ENCODE peak calls at places on chromosomes 2 and 18, in seven cellular contexts. P is HCT116, I is K562, M is mammary epithelial cell, U is trophoblast cell, S is GM23248, G is astrocyte. T is an unnamed sample.

GRCh38 chr2:105933906-105934305 is 189.2 kb downstream of the NCK2 start:
- DNase-seq in S (no peak), I (peak), G (no peak), M (no peak), P (no peak), U (no peak), T (no peak)

GRCh38 chr2:158580760-158581159 is 124.0 kb downstream of the PKP4 start:
- DNase-seq in G (no peak), U (no peak), S (no peak), M (peak), P (no peak), I (no peak), T (no peak)

GRCh38 chr2:127592761-127593227 is 53.2 kb upstream of the GPR17 start:
- DNase-seq in I (no peak), S (no peak), M (no peak), U (no peak), G (no peak), P (no peak), T (no peak)

GRCh38 chr2:18219676-18220075 is 340.8 kb downstream of the RDH14 start:
- DNase-seq in S (peak), M (no peak), P (no peak), G (no peak), I (no peak), U (no peak), T (no peak)

GRCh38 chr2:110853516-110853915 is 121.1 kb downstream of the ACOXL start:
- DNase-seq in I (peak), U (peak), M (no peak), P (peak), S (peak), G (no peak), T (peak)

GRCh38 chr18:33844232-33844631 is 266.2 kb downstream of the ASXL3 start:
- DNase-seq in I (no peak), P (no peak), G (no peak), M (no peak), U (no peak), S (no peak), T (no peak)

GRCh38 chr18:25335062-25335461 is 16.9 kb downstream of the ZNF521 start:
- DNase-seq in M (no peak), S (no peak), U (no peak), P (no peak), I (no peak), G (no peak), T (no peak)

GRCh38 chr18:65659312-65659711 is 91.5 kb upstream of the CDH7 start:
- DNase-seq in U (no peak), P (no peak), S (no peak), G (no peak), I (no peak), M (no peak), T (no peak)

GRCh38 chr2:180943275-180943674 is 37.1 kb upstream of the UBE2E3 start:
- DNase-seq in S (no peak), I (no peak), U (peak), G (no peak), M (no peak), P (no peak), T (no peak)

GRCh38 chr2:231034291-231034882 is 2.9 kb upstream of the C2orf72 start:
- DNase-seq in M (no peak), S (no peak), G (no peak), I (no peak), P (no peak), U (no peak), T (no peak)

GRCh38 chr2:174729797-174730529 is 34.3 kb downstream of the CHRNA1 start:
- DNase-seq in I (no peak), S (peak), M (no peak), U (peak), G (no peak), P (no peak), T (no peak)

GRCh38 chr2:30421551-30422436 is 25.3 kb upstream of the LCLAT1 start:
- DNase-seq in S (peak), P (no peak), G (peak), M (peak), I (no peak), U (no peak), T (peak)

GRCh38 chr18:28075501-28075900 is 101.4 kb downstream of the CDH2 start:
- DNase-seq in U (peak), P (no peak), S (peak), M (no peak), I (no peak), G (no peak), T (peak)

GRCh38 chr18:64720781-64721464 is 572.0 kb upstream of the LINC00305 start:
- DNase-seq in P (no peak), U (no peak), G (no peak), S (no peak), M (no peak), I (no peak), T (no peak)

GRCh38 chr18:73408434-73408833 is 540.6 kb upstream of the NETO1 start:
- DNase-seq in S (no peak), G (peak), U (no peak), M (no peak), P (no peak), I (no peak), T (no peak)

GRCh38 chr2:37632310-37632709 is 39.1 kb downstream of the CDC42EP3 start:
- DNase-seq in P (no peak), G (no peak), U (no peak), M (no peak), S (peak), I (no peak), T (no peak)

GRCh38 chr18:8301427-8302172 is 307.6 kb upstream of the RAB12 start:
- DNase-seq in G (peak), P (no peak), U (no peak), S (no peak), M (no peak), I (no peak), T (peak)

GRCh38 chr2:240922982-240923537 is 16.9 kb downstream of the CROCC2 start:
- DNase-seq in G (no peak), P (no peak), M (no peak), U (no peak), I (no peak), S (no peak), T (peak)

GRCh38 chr2:204453730-204454167 is 91.5 kb upstream of the PARD3B start:
- DNase-seq in U (no peak), P (no peak), I (no peak), S (peak), G (no peak), M (no peak), T (peak)

GRCh38 chr2:235661538-235661937 is 167.7 kb downstream of the AGAP1 start:
- DNase-seq in P (no peak), I (no peak), G (no peak), S (no peak), U (no peak), M (no peak), T (no peak)

GRCh38 chr2:182666674-182667320 is 49.3 kb upstream of the DNAJC10 start:
- DNase-seq in M (peak), S (peak), G (peak), U (no peak), P (peak), I (peak), T (peak)

GRCh38 chr18:50590625-50591024 is 30.7 kb downstream of the MAPK4 start:
- DNase-seq in P (no peak), I (no peak), G (no peak), M (no peak), U (no peak), S (no peak), T (no peak)

GRCh38 chr2:9753276-9753600 is 90.0 kb upstream of the TAF1B start:
- DNase-seq in I (peak), U (peak), S (peak), P (peak), G (peak), M (peak), T (peak)

GRCh38 chr2:27494944-27495554 is at the start of gene FNDC4:
- DNase-seq in S (peak), I (peak), U (peak), P (no peak), M (no peak), G (no peak), T (no peak)

GRCh38 chr18:8844721-8845148 is 139.4 kb downstream of the MTCL1 start:
- DNase-seq in P (no peak), M (peak), I (no peak), G (peak), S (no peak), U (peak), T (peak)

GRCh38 chr18:11065061-11065460 is 84.3 kb downstream of the PIEZO2 start:
- DNase-seq in S (no peak), P (no peak), U (no peak), I (no peak), G (no peak), M (no peak), T (no peak)

GRCh38 chr2:112627060-112628040 is 18.4 kb upstream of the SLC20A1 start:
- DNase-seq in G (peak), I (no peak), S (peak), P (no peak), M (peak), U (peak), T (peak)

GRCh38 chr18:69838620-69839411 is 108.9 kb downstream of the CD226 start:
- DNase-seq in I (peak), M (peak), U (no peak), P (peak), G (no peak), S (no peak), T (no peak)

GRCh38 chr2:119463990-119464389 is 32.3 kb downstream of the TMEM37 start:
- DNase-seq in P (no peak), I (no peak), G (no peak), S (no peak), M (no peak), U (no peak), T (no peak)

GRCh38 chr2:82139979-82140611 is 1835.5 kb upstream of the LRRTM1 start:
- DNase-seq in S (no peak), I (no peak), M (peak), G (no peak), P (no peak), U (no peak), T (no peak)

GRCh38 chr18:63266888-63267790 is 52.4 kb downstream of the BCL2 start:
- DNase-seq in I (no peak), U (no peak), P (no peak), S (no peak), M (no peak), G (no peak), T (no peak)

GRCh38 chr2:222707689-222708273 is 36.3 kb downstream of the MOGAT1 start:
- DNase-seq in G (peak), U (peak), P (no peak), M (peak), S (peak), I (no peak), T (peak)

GRCh38 chr2:12721571-12722444 is 5.1 kb downstream of the TRIB2 start:
- DNase-seq in P (no peak), G (peak), S (no peak), M (peak), I (no peak), U (no peak), T (no peak)

GRCh38 chr2:239118675-239119211 is 270.9 kb downstream of the TWIST2 start:
- DNase-seq in U (no peak), P (no peak), S (no peak), I (no peak), G (no peak), M (no peak), T (no peak)

GRCh38 chr2:189285962-189286648 is 106.5 kb upstream of the COL5A2 start:
- DNase-seq in U (peak), I (no peak), S (peak), M (peak), G (peak), P (no peak), T (peak)

GRCh38 chr2:39380525-39381150 is 56.4 kb downstream of the MAP4K3 start:
- DNase-seq in G (peak), I (no peak), M (no peak), S (peak), P (no peak), U (no peak), T (peak)

GRCh38 chr18:11096839-11097750 is 52.3 kb downstream of the PIEZO2 start:
- DNase-seq in M (no peak), P (no peak), I (no peak), G (no peak), U (no peak), S (peak), T (no peak)

GRCh38 chr2:241219856-241220356 is 31.4 kb downstream of the ANO7 start:
- DNase-seq in U (no peak), I (no peak), P (no peak), S (peak), G (no peak), M (no peak), T (no peak)

GRCh38 chr18:20971886-20972267 is 139.7 kb downstream of the ROCK1 start:
- DNase-seq in P (peak), G (no peak), M (peak), U (no peak), I (peak), S (peak), T (peak)

DNA sequence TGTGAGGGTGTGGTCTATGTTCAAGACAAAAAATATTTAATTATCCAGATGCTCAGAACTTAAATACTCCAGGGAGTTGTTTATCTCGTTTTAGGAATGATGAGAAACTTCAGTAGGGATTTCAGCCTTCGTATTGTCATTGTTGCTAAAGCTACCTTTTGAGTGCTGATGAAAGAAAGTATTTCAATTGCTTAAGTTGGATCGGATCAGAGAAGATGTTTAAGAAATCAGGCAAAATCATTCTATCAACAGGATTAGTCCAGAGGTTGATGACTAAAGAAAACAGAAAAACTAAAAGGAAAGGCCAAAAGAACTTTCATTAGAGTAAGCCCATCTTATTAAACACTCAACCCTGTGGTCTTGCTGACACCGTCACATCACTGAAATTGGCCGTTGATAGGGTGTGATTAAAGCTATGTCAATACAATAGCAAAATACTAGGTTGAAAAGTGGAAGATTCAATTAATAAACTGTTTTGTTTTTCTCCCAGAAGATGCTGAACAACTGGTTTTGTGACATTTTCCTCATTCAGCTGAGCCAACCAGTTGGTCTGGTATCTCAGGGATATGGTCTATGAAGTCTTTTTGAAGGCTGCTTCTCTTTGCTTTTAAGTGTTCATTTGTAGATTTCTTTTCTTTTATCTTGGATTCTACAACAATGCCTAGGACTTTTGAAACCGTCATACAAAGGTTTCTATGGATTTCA is 551.7 kb downstream of the SLC4A3 start:
- DNase-seq in I (no peak), U (peak), M (no peak), P (no peak), G (no peak), S (no peak), T (no peak)
- H3K9ac ChIP-seq in I (no peak), U (no peak), M (no peak), P (no peak), G (no peak), S (no peak), T (no peak)

DNA sequence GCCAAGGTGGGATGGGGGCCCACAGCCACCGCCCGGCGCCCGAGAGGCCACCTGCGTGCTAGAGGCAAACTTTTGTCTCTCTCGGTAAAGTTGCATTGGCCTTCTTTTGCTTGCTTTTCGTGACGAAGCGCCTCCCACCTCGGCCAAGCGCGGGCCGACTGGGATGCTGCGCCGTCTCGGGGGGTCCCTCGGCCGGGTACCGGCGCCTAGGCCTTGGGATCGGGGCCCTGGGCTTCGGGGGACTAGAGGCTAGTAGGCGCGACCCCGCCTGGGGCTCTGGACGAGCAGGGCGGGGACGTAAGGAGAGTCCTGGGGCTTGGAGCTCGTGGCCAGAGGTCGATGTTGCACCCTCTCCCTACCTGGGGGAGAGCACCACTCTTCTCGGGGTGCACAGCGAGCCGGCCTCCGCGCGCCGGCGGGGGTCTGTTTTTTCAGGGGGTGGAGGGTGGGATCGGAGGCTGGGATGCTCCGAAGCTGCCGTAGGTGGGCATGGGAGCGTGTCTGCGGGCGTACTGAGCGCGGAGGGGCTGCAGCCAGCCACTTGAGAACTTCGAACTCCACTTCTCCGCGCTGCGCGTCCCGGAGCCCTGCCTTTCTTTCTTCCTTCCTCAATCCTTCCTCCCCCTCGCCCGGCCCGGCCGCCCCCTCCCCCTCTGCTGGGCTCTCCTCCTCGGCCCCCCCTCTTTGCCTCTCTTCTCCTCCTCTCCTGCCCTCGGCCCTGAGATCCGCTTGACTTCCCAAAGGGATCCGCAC is 710 bp downstream of the GLI2 start:
- DNase-seq in G (no peak), M (peak), U (no peak), P (no peak), S (peak), I (no peak), T (peak)
- H3K9ac ChIP-seq in G (peak), M (no peak), U (peak), P (peak), S (peak), I (no peak), T (peak)

DNA sequence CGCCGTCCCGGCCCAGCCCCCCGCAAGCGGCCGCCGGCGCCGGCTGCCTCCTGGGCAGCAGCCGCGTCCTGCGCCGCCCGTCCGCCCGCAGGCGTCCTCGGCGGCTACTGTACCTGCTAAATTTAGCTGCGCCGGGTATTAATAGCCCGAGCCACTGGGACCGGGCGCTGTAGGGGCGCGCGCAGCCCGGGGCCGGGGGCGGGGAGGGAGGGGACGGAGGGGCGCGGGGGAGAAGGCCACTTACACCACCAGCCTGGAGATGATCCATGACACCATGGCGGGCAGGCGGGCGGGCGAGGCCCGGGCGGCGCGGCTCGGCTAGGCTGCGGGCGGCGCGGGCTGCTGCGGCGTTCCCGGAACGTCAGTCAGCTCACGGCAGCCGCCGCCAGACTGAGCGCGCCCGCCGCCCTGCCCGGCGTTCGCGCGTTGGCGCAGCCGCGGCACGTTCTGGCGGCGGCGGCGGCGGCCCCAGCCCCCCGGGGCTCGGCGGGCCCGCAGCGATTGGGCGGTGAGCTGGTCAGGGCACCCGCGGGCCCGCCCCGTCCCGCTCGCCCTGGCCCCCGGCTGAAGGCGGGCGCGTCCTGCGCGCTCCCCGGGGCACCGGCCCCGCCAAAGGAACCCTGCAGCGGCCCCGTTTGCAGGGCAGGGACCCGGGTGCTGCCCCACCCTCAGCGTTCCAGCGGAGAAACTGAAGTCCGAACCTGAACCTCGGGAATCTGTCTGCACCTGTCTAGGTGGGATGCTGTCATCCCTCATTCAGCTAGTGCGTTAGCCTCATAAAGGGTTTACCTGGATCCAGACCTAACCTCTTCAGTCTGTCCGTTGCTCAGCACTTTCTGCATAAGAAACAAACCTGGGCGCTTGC is at the start of gene REEP1:
- DNase-seq in P (no peak), I (no peak), S (peak), U (peak), G (no peak), M (peak), T (no peak)
- H3K9ac ChIP-seq in P (peak), I (no peak), S (no peak), U (peak), G (no peak), M (no peak), T (no peak)

GRCh38 chr2:45904267-45904921 is 252.9 kb downstream of the PRKCE start:
- DNase-seq in G (peak), I (no peak), S (peak), P (no peak), U (no peak), M (no peak), T (peak)
- H3K9ac ChIP-seq in G (no peak), I (no peak), S (peak), P (no peak), U (no peak), M (no peak), T (no peak)